ENCODE peak calls at places on chromosomes 13 and 19, in five cellular contexts. H is brain microvascular endothelial cell; F is activated naive CD8-positive, alpha-beta T cell treated with anti-CD3 and anti-CD28 coated beads, Interleukin-2, amount 50 U/mL, for 24 hours; E is stimulated activated CD4-positive, alpha-beta T cell treated with anti-CD3 and anti-CD28 coated beads, Interleukin-15, amount 100 ng/mL, for 1 hour; S is mucosa of descending colon. C is an unnamed sample.

GRCh38 chr19:50361290-50362029 is 4.0 kb downstream of the NAPSA start:
- DNase-seq in E (no peak), F (peak), H (no peak), S (no peak), C (no peak)

GRCh38 chr19:11125994-11126685 is 29.4 kb downstream of the SPC24 start:
- DNase-seq in S (peak), F (peak), H (peak), E (peak), C (no peak)

GRCh38 chr13:39016789-39017188 is 21.1 kb downstream of the PROSER1 start:
- DNase-seq in E (no peak), H (no peak), S (no peak), F (no peak), C (no peak)

GRCh38 chr13:60765700-60766411 is 368.8 kb downstream of the TDRD3 start:
- DNase-seq in F (no peak), S (no peak), H (peak), E (no peak), C (no peak)

GRCh38 chr19:32924200-32924599 is 47.6 kb downstream of the CEP89 start:
- DNase-seq in E (no peak), F (no peak), H (peak), S (no peak), C (no peak)

GRCh38 chr13:37701306-37701705 is 102.7 kb upstream of the POSTN start:
- DNase-seq in F (no peak), E (no peak), S (no peak), H (peak), C (no peak)

GRCh38 chr13:27991881-27992280 is 3.4 kb upstream of the URAD start:
- DNase-seq in F (no peak), S (no peak), E (no peak), H (no peak), C (no peak)

GRCh38 chr19:38731654-38732301 is 12.5 kb downstream of the CAPN12 start:
- DNase-seq in F (no peak), S (peak), H (no peak), E (no peak), C (no peak)

GRCh38 chr13:75867718-75868117 is 231.6 kb downstream of the LMO7 start:
- DNase-seq in F (no peak), E (no peak), S (no peak), H (no peak), C (no peak)